ENCODE peak calls at places on chromosomes 12 and 14, in ten cellular contexts. W is cardiac muscle cell; I is bronchial epithelial cell; D is AG09309; J is MCF 10A; P is CD8-positive, alpha-beta memory T cell; S is activated T-helper 1 cell treated with Interleukin-2 at 50 U/mL for 16 hours; K is tibial nerve; L is WTC11; Z is stimulated activated CD4-positive, alpha-beta T cell treated with anti-CD3 and anti-CD28 coated beads, Interleukin-4, amount 100 ng/mL, for 4 hours. O is an unnamed sample.

GRCh38 chr12:30753233-30753632 is 1.5 kb downstream of the CAPRIN2 start:
- DNase-seq in W (peak), I (peak), D (no peak), J (peak), P (peak), S (no peak), K (no peak), L (peak), Z (peak), O (no peak)

GRCh38 chr14:99271288-99271941 is 582 bp downstream of the BCL11B start:
- DNase-seq in W (no peak), I (no peak), D (no peak), J (no peak), P (no peak), S (no peak), K (no peak), L (no peak), Z (no peak), O (no peak)

GRCh38 chr12:113897406-113897805 is 68.7 kb downstream of the RBM19 start:
- DNase-seq in W (no peak), I (no peak), D (no peak), J (no peak), P (no peak), S (no peak), K (no peak), L (no peak), Z (no peak), O (no peak)

GRCh38 chr12:73769337-73769736 is 768.3 kb upstream of the ATXN7L3B start:
- DNase-seq in W (no peak), I (no peak), D (no peak), J (no peak), P (no peak), S (no peak), K (no peak), L (no peak), Z (no peak), O (no peak)

GRCh38 chr12:117085318-117085947 is 13.8 kb downstream of the TESC start:
- DNase-seq in W (no peak), I (no peak), D (no peak), J (no peak), P (no peak), S (no peak), K (no peak), L (no peak), Z (no peak), O (no peak)

GRCh38 chr12:47079365-47079893 is at the start of gene PCED1B:
- DNase-seq in W (peak), I (peak), D (no peak), J (peak), P (peak), S (peak), K (peak), L (peak), Z (peak), O (peak)

GRCh38 chr12:2244013-2244861 is 191.4 kb downstream of the CACNA1C start:
- DNase-seq in W (peak), I (peak), D (peak), J (peak), P (no peak), S (no peak), K (no peak), L (peak), Z (no peak), O (no peak)

GRCh38 chr12:27870939-27871338 is 90.9 kb upstream of the MANSC4 start:
- DNase-seq in W (peak), I (no peak), D (peak), J (no peak), P (no peak), S (no peak), K (no peak), L (no peak), Z (no peak), O (no peak)

GRCh38 chr14:94355191-94355794 is 32.2 kb upstream of the SERPINA6 start:
- DNase-seq in W (peak), I (peak), D (no peak), J (no peak), P (no peak), S (no peak), K (peak), L (peak), Z (no peak), O (no peak)

GRCh38 chr12:94671917-94672316 is 21.6 kb upstream of the TMCC3 start:
- DNase-seq in W (no peak), I (no peak), D (no peak), J (no peak), P (no peak), S (no peak), K (no peak), L (no peak), Z (no peak), O (no peak)

GRCh38 chr14:54688229-54688628 is 121.3 kb downstream of the SAMD4A start:
- DNase-seq in W (no peak), I (no peak), D (no peak), J (no peak), P (no peak), S (no peak), K (no peak), L (no peak), Z (no peak), O (no peak)

GRCh38 chr12:8987589-8988205 is 1.6 kb upstream of the KLRG1 start:
- DNase-seq in W (no peak), I (no peak), D (no peak), J (no peak), P (no peak), S (no peak), K (no peak), L (no peak), Z (no peak), O (no peak)

GRCh38 chr14:21874946-21875345 is 201.3 kb upstream of the OR4E1 start:
- DNase-seq in W (no peak), I (no peak), D (no peak), J (no peak), P (no peak), S (no peak), K (no peak), L (no peak), Z (no peak), O (no peak)

GRCh38 chr12:29073631-29074239 is 75.3 kb upstream of the FAR2 start:
- DNase-seq in W (peak), I (peak), D (peak), J (peak), P (peak), S (no peak), K (no peak), L (no peak), Z (no peak), O (no peak)

GRCh38 chr14:61889914-61890351 is 127.7 kb downstream of the SNAPC1 start:
- DNase-seq in W (no peak), I (no peak), D (no peak), J (no peak), P (peak), S (no peak), K (no peak), L (no peak), Z (peak), O (no peak)